ENCODE peak calls at places on chromosome 5, in eight cellular contexts. H is GM04504; G is stimulated activated CD4-positive, alpha-beta T cell treated with anti-CD3 and anti-CD28 coated beads, Interleukin-2, amount 100 ng/mL, for 48 hours; P is HFFc6; S is endothelial cell; O is KG1; D is dermis blood vessel endothelial cell; B is right cardiac atrium. X is an unnamed sample.

GRCh38 chr5:88707216-88707965 is 175.6 kb downstream of the MEF2C start:
- DNase-seq in H (no peak), G (no peak), P (no peak), S (no peak), O (no peak), D (no peak), B (no peak), X (no peak)

GRCh38 chr5:105616599-105616998 is 2054.0 kb upstream of the NUDT12 start:
- DNase-seq in H (no peak), G (no peak), P (no peak), S (no peak), O (no peak), D (no peak), B (no peak), X (no peak)

GRCh38 chr5:151164687-151165392 is 7.3 kb upstream of the ANXA6 start:
- DNase-seq in H (peak), G (peak), P (peak), S (peak), O (no peak), D (peak), B (peak), X (peak)

GRCh38 chr5:41878598-41879305 is 8.5 kb upstream of the OXCT1 start:
- DNase-seq in H (no peak), G (no peak), P (no peak), S (no peak), O (no peak), D (no peak), B (no peak), X (no peak)

GRCh38 chr5:78151594-78152271 is 142.8 kb downstream of the AP3B1 start:
- DNase-seq in H (no peak), G (no peak), P (no peak), S (no peak), O (no peak), D (no peak), B (no peak), X (no peak)

GRCh38 chr5:143776951-143777350 is 35.0 kb upstream of the HMHB1 start:
- DNase-seq in H (peak), G (no peak), P (peak), S (no peak), O (no peak), D (no peak), B (no peak), X (no peak)

GRCh38 chr5:57303985-57304384 is 130.1 kb downstream of the GPBP1 start:
- DNase-seq in H (no peak), G (no peak), P (no peak), S (no peak), O (no peak), D (peak), B (no peak), X (no peak)

GRCh38 chr5:60705144-60705543 is 5.2 kb upstream of the DEPDC1B start:
- DNase-seq in H (no peak), G (no peak), P (no peak), S (no peak), O (no peak), D (no peak), B (no peak), X (no peak)

GRCh38 chr5:32692066-32692746 is 18.9 kb upstream of the NPR3 start:
- DNase-seq in H (no peak), G (no peak), P (peak), S (no peak), O (no peak), D (no peak), B (no peak), X (no peak)

GRCh38 chr5:52757991-52758390 is 29.7 kb upstream of the ITGA1 start:
- DNase-seq in H (no peak), G (no peak), P (no peak), S (no peak), O (no peak), D (peak), B (no peak), X (no peak)

GRCh38 chr5:160266044-160266718 is 36.9 kb downstream of the FABP6 start:
- DNase-seq in H (no peak), G (no peak), P (no peak), S (no peak), O (no peak), D (no peak), B (no peak), X (no peak)

GRCh38 chr5:38463634-38464521 is 92.6 kb downstream of the LIFR start:
- DNase-seq in H (peak), G (no peak), P (peak), S (no peak), O (no peak), D (peak), B (peak), X (peak)

GRCh38 chr5:173435543-173435942 is 107.3 kb upstream of the STC2 start:
- DNase-seq in H (no peak), G (no peak), P (no peak), S (no peak), O (no peak), D (no peak), B (peak), X (no peak)

GRCh38 chr5:50889790-50890189 is 223.4 kb downstream of the PARP8 start:
- DNase-seq in H (no peak), G (no peak), P (peak), S (no peak), O (no peak), D (no peak), B (no peak), X (no peak)

GRCh38 chr5:149238540-149238939 is 33.1 kb upstream of the AFAP1L1 start:
- DNase-seq in H (no peak), G (no peak), P (peak), S (no peak), O (no peak), D (peak), B (no peak), X (no peak)

X was measured in small intestine.